ENCODE peak calls at places on chromosome X, in six cellular contexts. One of them, this sample, is unnamed.

GRCh38 chrX:13535371-13535770 is 34.0 kb upstream of the EGFL6 start:
- DNase-seq in H9: no peak
- DNase-seq in suprapubic skin: no peak
- DNase-seq in psoas muscle: no peak
- DNase-seq in AG04450: no peak
- DNase-seq in mammary epithelial cell: no peak
- DNase-seq in this sample: no peak

GRCh38 chrX:101429934-101430333 is 21.9 kb downstream of the HNRNPH2 start:
- DNase-seq in H9: no peak
- DNase-seq in suprapubic skin: no peak
- DNase-seq in psoas muscle: no peak
- DNase-seq in AG04450: no peak
- DNase-seq in mammary epithelial cell: no peak
- DNase-seq in this sample: no peak

GRCh38 chrX:15404712-15405111 is 20.5 kb upstream of the VEGFD start:
- DNase-seq in H9: no peak
- DNase-seq in suprapubic skin: peak; percentile 74
- DNase-seq in psoas muscle: peak; percentile 39
- DNase-seq in AG04450: no peak
- DNase-seq in mammary epithelial cell: no peak
- DNase-seq in this sample: no peak

GRCh38 chrX:142938793-142939192 is 86.9 kb upstream of the SPANXN4 start:
- DNase-seq in H9: no peak
- DNase-seq in suprapubic skin: no peak
- DNase-seq in psoas muscle: no peak
- DNase-seq in AG04450: no peak
- DNase-seq in mammary epithelial cell: no peak
- DNase-seq in this sample: no peak

GRCh38 chrX:2584659-2585470 is 84.1 kb upstream of the DHRSX start:
- DNase-seq in H9: no peak
- DNase-seq in suprapubic skin: no peak
- DNase-seq in psoas muscle: no peak
- DNase-seq in AG04450: no peak
- DNase-seq in mammary epithelial cell: peak; percentile 31
- DNase-seq in this sample: no peak

GRCh38 chrX:34918856-34919255 is 23.7 kb upstream of the FAM47B start:
- DNase-seq in H9: peak; percentile 50
- DNase-seq in suprapubic skin: no peak
- DNase-seq in psoas muscle: no peak
- DNase-seq in AG04450: peak; percentile 30
- DNase-seq in mammary epithelial cell: peak; percentile 39
- DNase-seq in this sample: peak; percentile 10

GRCh38 chrX:23901065-23901464 is 6.7 kb downstream of the APOO start:
- DNase-seq in H9: no peak
- DNase-seq in suprapubic skin: no peak
- DNase-seq in psoas muscle: no peak
- DNase-seq in AG04450: peak; percentile 23
- DNase-seq in mammary epithelial cell: peak; percentile 97
- DNase-seq in this sample: peak; percentile 73

GRCh38 chrX:48498374-48498809 is 10.4 kb upstream of the PORCN start:
- DNase-seq in H9: no peak
- DNase-seq in suprapubic skin: no peak
- DNase-seq in psoas muscle: no peak
- DNase-seq in AG04450: no peak
- DNase-seq in mammary epithelial cell: peak; percentile 73
- DNase-seq in this sample: no peak

GRCh38 chrX:150421816-150422215 is 58.7 kb downstream of the MAMLD1 start:
- DNase-seq in H9: no peak
- DNase-seq in suprapubic skin: no peak
- DNase-seq in psoas muscle: peak; percentile 34
- DNase-seq in AG04450: no peak
- DNase-seq in mammary epithelial cell: no peak
- DNase-seq in this sample: no peak

GRCh38 chrX:103356023-103356798 is at the start of gene TCEAL9:
- DNase-seq in H9: peak; percentile 78
- DNase-seq in suprapubic skin: peak; percentile 74
- DNase-seq in psoas muscle: peak; percentile 37
- DNase-seq in AG04450: peak; percentile 51
- DNase-seq in mammary epithelial cell: peak; percentile 46
- DNase-seq in this sample: no peak

GRCh38 chrX:71541546-71542022 is 8.7 kb downstream of the OGT start:
- DNase-seq in H9: no peak
- DNase-seq in suprapubic skin: no peak
- DNase-seq in psoas muscle: no peak
- DNase-seq in AG04450: no peak
- DNase-seq in mammary epithelial cell: peak; percentile 29
- DNase-seq in this sample: no peak

GRCh38 chrX:75421688-75422087 is 101.1 kb downstream of the ZDHHC15 start:
- DNase-seq in H9: no peak
- DNase-seq in suprapubic skin: no peak
- DNase-seq in psoas muscle: no peak
- DNase-seq in AG04450: no peak
- DNase-seq in mammary epithelial cell: no peak
- DNase-seq in this sample: no peak

GRCh38 chrX:19156223-19156622 is 34.0 kb upstream of the ADGRG2 start:
- DNase-seq in H9: peak; percentile 33
- DNase-seq in suprapubic skin: no peak
- DNase-seq in psoas muscle: no peak
- DNase-seq in AG04450: no peak
- DNase-seq in mammary epithelial cell: peak; percentile 10
- DNase-seq in this sample: peak; percentile 3

GRCh38 chrX:318068-318738 is 393 bp downstream of the GTPBP6 start:
- DNase-seq in H9: peak; percentile 100
- DNase-seq in suprapubic skin: peak; percentile 100
- DNase-seq in psoas muscle: peak; percentile 98
- DNase-seq in AG04450: peak; percentile 93
- DNase-seq in mammary epithelial cell: peak; percentile 98
- DNase-seq in this sample: peak; percentile 95

GRCh38 chrX:71909956-71910355 is 689 bp upstream of the NHSL2 start:
- DNase-seq in H9: peak; percentile 65
- DNase-seq in suprapubic skin: no peak
- DNase-seq in psoas muscle: peak; percentile 23
- DNase-seq in AG04450: no peak
- DNase-seq in mammary epithelial cell: no peak
- DNase-seq in this sample: no peak

GRCh38 chrX:140064993-140065392 is 99.7 kb upstream of the CXorf66 start:
- DNase-seq in H9: no peak
- DNase-seq in suprapubic skin: no peak
- DNase-seq in psoas muscle: no peak
- DNase-seq in AG04450: no peak
- DNase-seq in mammary epithelial cell: no peak
- DNase-seq in this sample: no peak

GRCh38 chrX:63754141-63754859 is 30.7 kb downstream of the ARHGEF9 start:
- DNase-seq in H9: peak; percentile 22
- DNase-seq in suprapubic skin: no peak
- DNase-seq in psoas muscle: no peak
- DNase-seq in AG04450: no peak
- DNase-seq in mammary epithelial cell: peak; percentile 29
- DNase-seq in this sample: peak; percentile 3

GRCh38 chrX:66049056-66049455 is 9.2 kb upstream of the VSIG4 start:
- DNase-seq in H9: no peak
- DNase-seq in suprapubic skin: no peak
- DNase-seq in psoas muscle: no peak
- DNase-seq in AG04450: no peak
- DNase-seq in mammary epithelial cell: no peak
- DNase-seq in this sample: no peak

GRCh38 chrX:42797646-42798045 is 19.7 kb upstream of the PPP1R2C start:
- DNase-seq in H9: no peak
- DNase-seq in suprapubic skin: no peak
- DNase-seq in psoas muscle: no peak
- DNase-seq in AG04450: no peak
- DNase-seq in mammary epithelial cell: no peak
- DNase-seq in this sample: peak; percentile 2

GRCh38 chrX:68994135-68994882 is 165.5 kb downstream of the EFNB1 start:
- DNase-seq in H9: peak; percentile 10
- DNase-seq in suprapubic skin: peak; percentile 47
- DNase-seq in psoas muscle: no peak
- DNase-seq in AG04450: no peak
- DNase-seq in mammary epithelial cell: no peak
- DNase-seq in this sample: no peak

GRCh38 chrX:97167333-97167732 is 283.6 kb downstream of the RPA4 start:
- DNase-seq in H9: no peak
- DNase-seq in suprapubic skin: no peak
- DNase-seq in psoas muscle: no peak
- DNase-seq in AG04450: no peak
- DNase-seq in mammary epithelial cell: no peak
- DNase-seq in this sample: no peak

GRCh38 chrX:26952213-26952612 is 510.9 kb downstream of the PPP4R3C start:
- DNase-seq in H9: no peak
- DNase-seq in suprapubic skin: no peak
- DNase-seq in psoas muscle: no peak
- DNase-seq in AG04450: no peak
- DNase-seq in mammary epithelial cell: no peak
- DNase-seq in this sample: no peak

GRCh38 chrX:141214216-141214615 is 28.1 kb downstream of the SPANXC start:
- DNase-seq in H9: no peak
- DNase-seq in suprapubic skin: no peak
- DNase-seq in psoas muscle: no peak
- DNase-seq in AG04450: no peak
- DNase-seq in mammary epithelial cell: no peak
- DNase-seq in this sample: no peak

GRCh38 chrX:1581132-1581531 is 10.3 kb upstream of the AKAP17A start:
- DNase-seq in H9: peak; percentile 56
- DNase-seq in suprapubic skin: no peak
- DNase-seq in psoas muscle: no peak
- DNase-seq in AG04450: no peak
- DNase-seq in mammary epithelial cell: peak; percentile 32
- DNase-seq in this sample: peak; percentile 4

GRCh38 chrX:124395145-124395858 is 48.9 kb downstream of the SH2D1A start:
- DNase-seq in H9: no peak
- DNase-seq in suprapubic skin: no peak
- DNase-seq in psoas muscle: no peak
- DNase-seq in AG04450: no peak
- DNase-seq in mammary epithelial cell: no peak
- DNase-seq in this sample: no peak

GRCh38 chrX:100615015-100615414 is 21.6 kb downstream of the TSPAN6 start:
- DNase-seq in H9: peak; percentile 40
- DNase-seq in suprapubic skin: no peak
- DNase-seq in psoas muscle: no peak
- DNase-seq in AG04450: peak; percentile 10
- DNase-seq in mammary epithelial cell: peak; percentile 50
- DNase-seq in this sample: peak; percentile 3

GRCh38 chrX:134525086-134525792 is 65.3 kb downstream of the HPRT1 start:
- DNase-seq in H9: no peak
- DNase-seq in suprapubic skin: no peak
- DNase-seq in psoas muscle: no peak
- DNase-seq in AG04450: no peak
- DNase-seq in mammary epithelial cell: no peak
- DNase-seq in this sample: no peak

GRCh38 chrX:105552395-105552794 is 269.9 kb upstream of the NRK start:
- DNase-seq in H9: no peak
- DNase-seq in suprapubic skin: no peak
- DNase-seq in psoas muscle: no peak
- DNase-seq in AG04450: no peak
- DNase-seq in mammary epithelial cell: peak; percentile 94
- DNase-seq in this sample: peak; percentile 52
- TF ChIP-seq CTCF in H9: no peak
- TF ChIP-seq CTCF in suprapubic skin: no peak
- TF ChIP-seq CTCF in psoas muscle: no peak
- TF ChIP-seq CTCF in AG04450: no peak
- TF ChIP-seq CTCF in mammary epithelial cell: peak; percentile 55
- TF ChIP-seq CTCF in this sample: no peak

DNA sequence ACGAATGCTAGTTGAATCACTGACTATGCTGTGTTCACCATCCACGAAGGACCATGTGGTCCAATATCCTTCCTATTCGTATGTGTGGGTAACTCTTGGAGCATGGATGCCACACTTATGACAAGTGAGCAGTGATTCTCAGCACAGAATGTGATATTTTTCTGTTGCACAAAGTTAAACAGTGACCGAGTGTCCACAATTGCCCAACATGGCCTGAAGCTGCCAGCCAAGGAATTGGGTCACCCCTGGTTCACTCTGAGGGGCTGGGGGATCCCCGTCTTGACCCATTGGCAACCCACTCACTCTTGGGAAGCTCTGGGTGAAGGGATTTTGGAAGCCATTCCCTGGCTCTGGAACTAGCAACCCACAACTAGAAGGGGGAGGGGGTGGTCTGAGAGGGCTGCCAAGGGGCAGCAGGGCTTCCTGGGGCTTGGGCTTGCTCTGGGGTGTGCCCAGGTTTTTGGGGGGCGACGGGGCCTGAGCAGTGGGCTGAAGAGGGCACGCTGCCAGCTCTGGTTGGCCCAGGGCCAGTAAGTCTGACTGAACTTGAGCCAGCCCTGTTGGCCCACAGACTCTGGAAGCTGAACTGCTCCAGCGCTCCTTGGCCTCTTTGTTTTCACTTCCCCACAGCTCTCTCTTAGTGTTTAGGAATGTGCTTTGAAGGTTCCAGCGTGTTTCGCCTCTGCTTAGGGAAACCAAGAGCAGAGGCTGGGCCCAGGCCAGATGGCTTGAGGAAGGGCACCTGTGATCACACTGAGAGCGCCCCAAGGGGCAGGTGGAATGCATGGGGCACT is 43.1 kb upstream of the BCOR start:
- DNase-seq in H9: peak; percentile 57
- DNase-seq in suprapubic skin: peak; percentile 72
- DNase-seq in psoas muscle: peak; percentile 44
- DNase-seq in AG04450: no peak
- DNase-seq in mammary epithelial cell: no peak
- DNase-seq in this sample: no peak
- H3K27ac ChIP-seq in H9: no peak overlapping the region
- H3K27ac ChIP-seq in suprapubic skin: no peak overlapping the region
- H3K27ac ChIP-seq in psoas muscle: no peak overlapping the region
- H3K27ac ChIP-seq in AG04450: no peak overlapping the region
- H3K27ac ChIP-seq in mammary epithelial cell: no peak overlapping the region
- H3K27ac ChIP-seq in this sample: peak overlapping the region; percentile 55

GRCh38 chrX:11537141-11537540 is 128.6 kb downstream of the ARHGAP6 start:
- DNase-seq in H9: no peak
- DNase-seq in suprapubic skin: no peak
- DNase-seq in psoas muscle: no peak
- DNase-seq in AG04450: no peak
- DNase-seq in mammary epithelial cell: no peak
- DNase-seq in this sample: no peak

GRCh38 chrX:11543249-11543648 is 122.5 kb downstream of the ARHGAP6 start:
- DNase-seq in H9: no peak
- DNase-seq in suprapubic skin: no peak
- DNase-seq in psoas muscle: no peak
- DNase-seq in AG04450: no peak
- DNase-seq in mammary epithelial cell: no peak
- DNase-seq in this sample: no peak

GRCh38 chrX:11541510-11541909 is 124.2 kb downstream of the ARHGAP6 start:
- DNase-seq in H9: no peak
- DNase-seq in suprapubic skin: no peak
- DNase-seq in psoas muscle: no peak
- DNase-seq in AG04450: no peak
- DNase-seq in mammary epithelial cell: no peak
- DNase-seq in this sample: no peak

GRCh38 chrX:11535156-11535919 is 130.4 kb downstream of the ARHGAP6 start:
- DNase-seq in H9: no peak
- DNase-seq in suprapubic skin: no peak
- DNase-seq in psoas muscle: no peak
- DNase-seq in AG04450: no peak
- DNase-seq in mammary epithelial cell: no peak
- DNase-seq in this sample: no peak

GRCh38 chrX:11540532-11541377 is 125.0 kb downstream of the ARHGAP6 start:
- DNase-seq in H9: no peak
- DNase-seq in suprapubic skin: no peak
- DNase-seq in psoas muscle: no peak
- DNase-seq in AG04450: no peak
- DNase-seq in mammary epithelial cell: no peak
- DNase-seq in this sample: no peak
- TF ChIP-seq CTCF in H9: no peak
- TF ChIP-seq CTCF in suprapubic skin: no peak
- TF ChIP-seq CTCF in psoas muscle: peak; percentile 20
- TF ChIP-seq CTCF in AG04450: peak; percentile 10
- TF ChIP-seq CTCF in mammary epithelial cell: peak; percentile 8
- TF ChIP-seq CTCF in this sample: no peak

GRCh38 chrX:45505214-45505613 is 304.5 kb upstream of the DIPK2B start:
- DNase-seq in H9: no peak
- DNase-seq in suprapubic skin: no peak
- DNase-seq in psoas muscle: no peak
- DNase-seq in AG04450: peak; percentile 13
- DNase-seq in mammary epithelial cell: peak; percentile 91
- DNase-seq in this sample: no peak
- H3K27ac ChIP-seq in H9: no peak overlapping the region
- H3K27ac ChIP-seq in suprapubic skin: no peak overlapping the region
- H3K27ac ChIP-seq in psoas muscle: no peak overlapping the region
- H3K27ac ChIP-seq in AG04450: no peak overlapping the region
- H3K27ac ChIP-seq in mammary epithelial cell: peak overlapping the region; percentile 92
- H3K27ac ChIP-seq in this sample: no peak overlapping the region

This sample was measured in RWPE1.